ENCODE peak calls at places on chromosomes 7 and 10, in ten cellular contexts. V, F, I, N, G, X, Z, O, D and J are unnamed samples. For H3K36me3, the result is how much of the 10 kb centered on the place peaks cover.

GRCh38 chr7:45065031-45065995 is 23.5 kb downstream of the NACAD start:
- DNase-seq in I (no peak), X (no peak), V (no peak), Z (peak), F (no peak), O (no peak), D (no peak), N (no peak), G (no peak), J (no peak)

GRCh38 chr10:27547047-27547446 is 42.9 kb downstream of the RAB18 start:
- DNase-seq in G (no peak), V (no peak), F (no peak), I (no peak), Z (no peak), D (no peak), X (no peak), N (no peak), O (no peak), J (no peak)

GRCh38 chr7:150971242-150972048 is 6.7 kb downstream of the KCNH2 start:
- DNase-seq in V (peak), N (peak), G (no peak), X (peak), I (no peak), O (no peak), Z (no peak), D (no peak), F (no peak), J (no peak)

GRCh38 chr7:20249924-20250323 is 32.7 kb upstream of the MACC1 start:
- DNase-seq in I (peak), N (no peak), F (no peak), G (no peak), O (no peak), V (no peak), D (no peak), Z (no peak), X (no peak), J (no peak)

GRCh38 chr7:123871998-123872867 is 27.3 kb downstream of the HYAL4 start:
- DNase-seq in I (peak), X (peak), O (peak), F (no peak), N (peak), Z (peak), G (peak), D (no peak), V (no peak), J (no peak)

GRCh38 chr10:79044036-79044664 is 24.6 kb upstream of the ZMIZ1 start:
- DNase-seq in G (no peak), F (no peak), N (no peak), I (no peak), O (no peak), X (no peak), D (peak), Z (no peak), V (no peak), J (peak)

GRCh38 chr10:113454341-113455061 is 98.4 kb upstream of the HABP2 start:
- DNase-seq in G (peak), F (no peak), I (peak), V (peak), N (peak), O (peak), Z (peak), D (peak), X (peak), J (no peak)

GRCh38 chr10:132149261-132149660 is 37.5 kb upstream of the DPYSL4 start:
- DNase-seq in O (no peak), N (no peak), Z (no peak), X (peak), D (no peak), I (no peak), V (no peak), F (no peak), G (no peak), J (no peak)

GRCh38 chr10:3874988-3875841 is 90.2 kb upstream of the KLF6 start:
- DNase-seq in N (no peak), X (no peak), V (no peak), D (no peak), I (no peak), F (no peak), Z (no peak), G (no peak), O (peak), J (peak)

GRCh38 chr10:127619550-127619949 is 70.4 kb downstream of the NPS start:
- DNase-seq in I (no peak), N (no peak), V (no peak), G (no peak), D (no peak), X (no peak), F (no peak), Z (no peak), O (no peak), J (no peak)

GRCh38 chr7:124856299-124856888 is 73.2 kb downstream of the POT1 start:
- DNase-seq in I (peak), X (peak), V (no peak), D (no peak), F (no peak), Z (no peak), N (no peak), G (no peak), O (no peak), J (no peak)

GRCh38 chr7:64630496-64630895 is 35.4 kb upstream of the ZNF107 start:
- DNase-seq in G (no peak), O (no peak), D (no peak), N (no peak), F (no peak), V (no peak), Z (no peak), I (peak), X (peak), J (no peak)

GRCh38 chr7:22093003-22093402 is 147.3 kb upstream of the CDCA7L start:
- DNase-seq in O (no peak), V (no peak), I (no peak), Z (no peak), G (no peak), F (no peak), D (no peak), X (no peak), N (no peak), J (no peak)

GRCh38 chr10:101843032-101843991 is at the start of gene KCNIP2:
- DNase-seq in O (peak), N (no peak), D (no peak), V (peak), G (no peak), I (no peak), Z (no peak), F (no peak), X (peak), J (no peak)

GRCh38 chr10:79602953-79603352 is 7.8 kb upstream of the SFTPA1 start:
- DNase-seq in F (no peak), X (no peak), G (no peak), D (no peak), I (no peak), Z (no peak), O (no peak), N (no peak), V (no peak), J (no peak)

GRCh38 chr7:82527831-82528230 is 84.3 kb upstream of the CACNA2D1 start:
- DNase-seq in V (no peak), F (no peak), D (no peak), Z (no peak), O (no peak), I (no peak), X (no peak), N (no peak), G (no peak), J (no peak)

GRCh38 chr7:45663167-45663921 is 89.2 kb downstream of the ADCY1 start:
- DNase-seq in N (no peak), O (peak), X (no peak), I (peak), F (no peak), Z (peak), G (peak), D (no peak), V (peak), J (no peak)

GRCh38 chr10:26566525-26567348 is 128.6 kb downstream of the APBB1IP start:
- DNase-seq in D (no peak), I (no peak), N (no peak), Z (no peak), O (no peak), X (peak), V (peak), G (no peak), F (no peak), J (no peak)

GRCh38 chr7:43725251-43725650 is 4.1 kb downstream of the COA1 start:
- DNase-seq in Z (no peak), N (no peak), O (no peak), F (no peak), I (no peak), V (no peak), D (no peak), X (no peak), G (no peak), J (no peak)

GRCh38 chr7:98151884-98152283 is 45.2 kb downstream of the LMTK2 start:
- DNase-seq in X (no peak), V (no peak), F (no peak), I (no peak), D (no peak), N (no peak), G (no peak), Z (no peak), O (no peak), J (no peak)

GRCh38 chr7:84139986-84140729 is 54.4 kb downstream of the SEMA3A start:
- DNase-seq in N (no peak), V (no peak), I (peak), O (no peak), D (no peak), F (no peak), G (no peak), Z (no peak), X (no peak), J (no peak)

GRCh38 chr7:113774182-113774807 is 144.5 kb downstream of the PPP1R3A start:
- DNase-seq in F (no peak), N (no peak), X (peak), I (peak), G (no peak), V (no peak), D (no peak), Z (no peak), O (no peak), J (no peak)

GRCh38 chr10:85175635-85176034 is 847.2 kb downstream of the CCSER2 start:
- DNase-seq in X (no peak), D (no peak), N (no peak), V (no peak), I (no peak), F (no peak), G (peak), O (no peak), Z (no peak), J (no peak)

GRCh38 chr10:86681047-86681446 is 12.7 kb downstream of the LDB3 start:
- DNase-seq in O (no peak), X (peak), G (no peak), D (peak), Z (peak), F (no peak), V (no peak), I (no peak), N (no peak), J (no peak)
- H3K27ac ChIP-seq in O (peak), X (no peak), G (no peak), D (peak), Z (peak), F (no peak), V (no peak), I (no peak), N (no peak), J (no peak)

DNA sequence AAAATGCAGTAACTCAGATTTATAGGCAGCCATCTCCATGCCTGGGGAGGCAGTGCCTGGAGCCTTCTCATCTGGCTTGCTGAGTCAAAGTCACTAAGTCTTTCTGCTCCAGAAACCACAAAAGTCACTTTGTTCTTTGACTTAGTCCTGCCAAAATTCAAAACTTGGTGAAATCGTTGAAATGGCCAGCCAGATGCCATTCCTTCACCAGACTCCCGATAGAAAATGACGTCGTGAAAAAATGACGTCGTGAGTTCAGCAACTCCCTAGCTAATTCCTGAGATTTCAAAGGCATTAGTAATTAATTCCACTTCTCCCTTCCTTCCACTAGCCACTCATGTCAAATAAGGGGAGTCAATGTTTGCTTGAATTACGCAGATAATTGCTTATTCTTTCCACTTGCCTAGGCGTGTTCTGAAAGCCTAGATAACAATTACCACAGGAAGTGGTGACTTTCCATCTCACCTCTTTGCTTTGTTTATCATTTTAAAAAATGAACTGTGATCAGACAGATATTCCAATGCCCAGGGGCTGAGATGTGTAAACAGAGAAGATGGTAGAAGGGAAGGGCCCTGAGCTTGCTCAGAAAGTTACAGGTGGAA is 48.5 kb upstream of the OSBPL3 start:
- DNase-seq in D (no peak), I (peak), V (no peak), Z (no peak), G (no peak), F (no peak), X (no peak), O (no peak), N (no peak), J (no peak)
- TF ChIP-seq EP300 in D (no peak), I (no peak), V (no peak), Z (no peak), G (no peak), F (no peak), X (no peak), O (no peak), N (no peak), J (no peak)

DNA sequence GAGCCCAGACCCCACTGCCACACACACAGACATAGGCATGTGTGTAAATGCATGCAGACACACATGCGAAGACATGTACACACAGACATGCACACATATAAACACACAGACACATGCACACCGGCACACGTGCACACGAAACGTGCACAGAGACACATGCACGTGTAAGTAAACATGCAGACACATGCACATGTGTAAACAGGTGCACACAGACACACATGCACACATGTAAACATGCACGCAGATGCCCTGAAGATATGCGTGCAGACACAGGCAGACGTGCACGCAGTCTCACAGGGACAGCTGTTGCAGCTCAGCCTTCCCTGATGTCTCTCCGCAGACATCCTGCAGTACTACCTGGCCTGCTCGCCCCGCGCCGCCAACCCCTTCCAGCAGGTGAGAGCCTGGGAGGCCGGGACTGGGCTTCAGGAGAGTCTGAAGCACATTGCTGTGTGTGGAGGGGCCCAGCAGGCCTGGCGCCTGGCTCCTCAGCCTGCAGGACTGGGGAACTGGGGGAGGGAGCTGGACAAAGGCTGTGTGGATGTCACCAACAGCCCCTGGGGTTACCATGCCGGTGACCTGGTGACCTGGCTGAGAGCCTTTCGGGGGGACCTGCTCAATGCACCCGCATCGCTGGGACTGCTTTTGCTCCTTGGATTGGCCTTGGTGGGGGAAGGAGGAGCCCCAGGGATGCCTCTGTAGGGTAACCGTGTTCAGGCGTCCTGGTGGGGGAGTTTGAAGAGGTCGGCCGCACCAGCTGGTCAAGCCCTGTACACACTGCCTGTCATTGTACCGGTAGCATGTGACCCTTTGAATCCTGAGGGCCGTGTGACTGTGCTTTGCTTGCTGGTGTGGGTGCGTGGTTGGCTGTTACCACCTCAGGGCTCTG is 20.3 kb downstream of the TTYH3 start:
- DNase-seq in N (no peak), G (no peak), F (no peak), I (no peak), V (peak), X (no peak), D (no peak), O (no peak), Z (no peak), J (no peak)
- H3K36me3 ChIP-seq in N (under half), G (under half), F (under half), I (under half), V (under half), X (under half), D (under half), O (under half), Z (half or more), J (half or more)

DNA sequence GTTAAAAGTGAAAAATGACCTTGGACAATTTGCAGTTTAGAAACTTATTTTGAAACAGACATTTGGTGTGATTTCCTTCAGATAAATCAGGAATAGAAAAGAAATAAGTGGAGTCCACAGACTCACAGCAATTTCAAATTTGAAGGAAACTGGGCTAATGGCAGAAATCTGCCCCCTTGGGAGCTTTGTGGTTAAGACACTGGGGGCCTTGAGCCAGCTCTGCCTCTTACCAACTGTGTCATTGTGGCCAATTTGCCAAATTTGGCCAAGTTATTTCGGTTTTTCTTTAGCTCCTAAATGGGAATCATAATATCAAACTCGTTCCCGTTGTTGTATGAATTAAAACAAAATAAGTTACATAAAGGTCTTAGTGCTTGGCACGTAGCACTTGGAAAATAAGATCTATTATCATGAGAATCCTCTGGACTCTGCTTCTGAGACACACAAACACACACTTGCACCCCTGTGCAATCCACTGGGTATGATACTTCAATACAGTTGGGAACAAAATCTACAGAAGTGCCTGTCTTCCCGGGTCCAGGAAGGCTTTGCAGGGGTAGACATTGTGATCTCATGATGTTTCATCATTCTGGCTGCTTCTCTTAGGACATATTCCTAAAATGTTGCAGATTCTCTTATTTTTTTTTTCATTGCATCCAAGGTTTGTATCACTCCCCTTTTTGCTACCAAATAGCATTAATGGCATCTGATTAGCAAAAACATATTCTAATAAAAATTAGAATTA is 4.9 kb downstream of the ARMC3 start:
- DNase-seq in N (no peak), I (no peak), F (no peak), X (no peak), Z (no peak), D (no peak), V (no peak), O (no peak), G (no peak), J (no peak)
- H3K27ac ChIP-seq in N (no peak), I (no peak), F (no peak), X (no peak), Z (no peak), D (no peak), V (no peak), O (no peak), G (no peak), J (no peak)

GRCh38 chr10:43209064-43209455 is 57.8 kb downstream of the RASGEF1A start:
- DNase-seq in Z (no peak), F (no peak), D (peak), O (peak), N (no peak), G (no peak), V (no peak), X (no peak), I (no peak), J (peak)

GRCh38 chr10:43211431-43212042 is 55.3 kb downstream of the RASGEF1A start:
- DNase-seq in O (no peak), X (no peak), Z (no peak), I (no peak), F (no peak), D (peak), V (peak), N (no peak), G (no peak), J (peak)

GRCh38 chr10:43209651-43210141 is 57.2 kb downstream of the RASGEF1A start:
- DNase-seq in F (no peak), G (no peak), N (no peak), Z (no peak), O (no peak), D (peak), X (no peak), I (no peak), V (no peak), J (peak)

GRCh38 chr10:43211030-43211429 is 55.8 kb downstream of the RASGEF1A start:
- DNase-seq in F (no peak), V (no peak), D (peak), I (no peak), O (no peak), N (no peak), G (no peak), Z (no peak), X (no peak), J (peak)

DNA sequence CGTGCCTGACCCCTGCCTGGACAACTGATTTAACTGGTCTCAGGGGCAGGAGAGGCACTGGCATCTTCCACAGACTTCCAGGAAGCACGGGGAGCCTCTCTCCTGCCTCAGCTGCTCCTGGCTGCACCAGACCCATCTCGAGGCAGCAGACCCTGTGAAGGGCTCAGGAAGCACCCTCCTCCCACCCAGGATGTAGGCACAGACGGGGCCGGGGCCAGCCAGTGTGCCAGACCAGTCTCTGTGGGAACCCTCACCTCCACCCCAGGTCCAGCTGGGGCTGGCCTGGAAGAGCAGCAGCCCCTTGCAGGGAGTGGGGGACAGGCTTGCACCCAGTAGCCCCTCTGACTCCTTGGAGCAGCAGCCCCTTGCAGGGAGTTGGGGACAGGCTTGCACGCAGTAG is 56.3 kb downstream of the RASGEF1A start:
- DNase-seq in X (no peak), D (peak), I (no peak), Z (no peak), V (peak), F (no peak), G (no peak), N (no peak), O (no peak), J (peak)
- TF ChIP-seq EP300 in X (no peak), D (no peak), I (no peak), Z (no peak), V (no peak), F (no peak), G (no peak), N (no peak), O (no peak), J (no peak)

GRCh38 chr10:42809670-42810069 is 27.1 kb downstream of the BMS1 start:
- DNase-seq in X (no peak), F (no peak), N (no peak), Z (no peak), G (no peak), O (no peak), I (no peak), D (no peak), V (no peak), J (no peak)

GRCh38 chr10:42816917-42817316 is 34.3 kb downstream of the BMS1 start:
- DNase-seq in V (no peak), Z (no peak), N (no peak), O (no peak), X (no peak), G (no peak), I (no peak), D (no peak), F (no peak), J (no peak)

DNA sequence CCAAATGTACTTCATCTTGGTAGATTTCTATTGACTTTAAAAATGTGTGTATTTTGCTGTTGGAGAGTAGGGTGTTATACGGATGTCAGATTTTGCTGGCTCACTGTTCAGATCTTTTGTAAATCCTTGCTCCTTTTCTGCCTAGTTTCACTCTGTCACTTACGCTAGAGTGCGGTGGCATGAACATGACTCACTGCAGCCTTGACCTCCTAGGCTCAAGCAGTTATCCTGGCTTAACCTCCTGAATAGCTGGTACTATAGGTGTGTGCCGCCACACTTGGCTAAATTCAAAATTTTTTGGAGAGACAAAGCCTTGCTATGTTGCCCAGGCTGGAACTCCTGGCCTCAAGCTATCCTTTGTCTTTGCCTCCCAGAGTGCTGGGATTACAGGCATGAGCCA is 29.4 kb downstream of the BMS1 start:
- DNase-seq in I (no peak), V (no peak), X (no peak), G (no peak), N (no peak), D (no peak), F (no peak), O (no peak), Z (no peak), J (no peak)
- H3K36me3 ChIP-seq in I (under half), V (under half), X (half or more), G (under half), N (under half), D (under half), F (under half), O (under half), Z (half or more), J (half or more)